ENCODE peak calls at places on chromosomes 5 and 9, in six cellular contexts. Y is neural progenitor cell, T is H1, O is fibroblast of lung, Z is trophoblast cell, B is GM23338. R is an unnamed sample.

GRCh38 chr5:90135979-90136378 is 273.6 kb downstream of the CETN3 start:
- DNase-seq in B (peak), T (peak), Y (peak), O (no peak), Z (peak), R (no peak)

GRCh38 chr5:157345067-157345466 is 79.1 kb downstream of the CYFIP2 start:
- DNase-seq in B (no peak), T (no peak), Z (no peak), Y (no peak), O (no peak), R (no peak)

GRCh38 chr9:134377976-134378375 is 51.7 kb downstream of the RXRA start:
- DNase-seq in T (no peak), O (no peak), Z (peak), B (no peak), Y (no peak), R (no peak)

GRCh38 chr5:133386662-133387061 is 225.7 kb downstream of the FSTL4 start:
- DNase-seq in B (no peak), T (no peak), Z (no peak), Y (no peak), O (no peak), R (no peak)

GRCh38 chr5:80368666-80369270 is 39.1 kb upstream of the ZFYVE16 start:
- DNase-seq in Z (no peak), Y (no peak), B (no peak), O (no peak), T (no peak), R (no peak)

GRCh38 chr5:80117446-80117845 is 82.3 kb downstream of the THBS4 start:
- DNase-seq in Z (no peak), Y (no peak), O (peak), B (no peak), T (no peak), R (no peak)

GRCh38 chr5:12669326-12669725 is 765.1 kb upstream of the CTNND2 start:
- DNase-seq in T (no peak), B (peak), Y (peak), O (no peak), Z (no peak), R (no peak)

GRCh38 chr5:116600876-116601275 is 26.3 kb upstream of the SEMA6A start:
- DNase-seq in B (no peak), Y (no peak), O (peak), Z (no peak), T (no peak), R (peak)

GRCh38 chr5:147904110-147904509 is 2.2 kb downstream of the C5orf46 start:
- DNase-seq in O (peak), Z (peak), T (no peak), B (no peak), Y (no peak), R (no peak)

GRCh38 chr5:149759986-149760699 is 30.0 kb downstream of the PPARGC1B start:
- DNase-seq in T (no peak), Y (no peak), Z (no peak), B (no peak), O (no peak), R (no peak)

GRCh38 chr9:132451276-132451675 is 41.3 kb downstream of the CFAP77 start:
- DNase-seq in B (no peak), Y (no peak), T (no peak), O (no peak), Z (no peak), R (no peak)

GRCh38 chr9:18349530-18349929 is 124.4 kb upstream of the ADAMTSL1 start:
- DNase-seq in O (no peak), T (no peak), Y (no peak), B (no peak), Z (no peak), R (no peak)

GRCh38 chr9:86043999-86044398 is 55.4 kb downstream of the GOLM1 start:
- DNase-seq in B (no peak), Z (no peak), Y (peak), T (no peak), O (no peak), R (no peak)

GRCh38 chr9:135811796-135812195 is 95.5 kb downstream of the CAMSAP1 start:
- DNase-seq in O (no peak), B (no peak), T (no peak), Z (no peak), Y (no peak), R (peak)

GRCh38 chr5:163381832-163382231 is 55.6 kb upstream of the CCNG1 start:
- DNase-seq in O (no peak), B (no peak), Z (no peak), Y (no peak), T (no peak), R (no peak)

GRCh38 chr5:158123595-158123994 is 264.6 kb upstream of the CLINT1 start:
- DNase-seq in Z (no peak), B (no peak), T (no peak), O (no peak), Y (no peak), R (no peak)

GRCh38 chr5:141779642-141780041 is 97.6 kb upstream of the ARAP3 start:
- DNase-seq in B (no peak), T (no peak), Z (no peak), Y (no peak), O (peak), R (peak)

GRCh38 chr5:170495796-170496195 is 8.0 kb upstream of the KCNIP1 start:
- DNase-seq in T (no peak), B (no peak), Z (no peak), O (no peak), Y (no peak), R (no peak)
- H2AFZ ChIP-seq in T (no peak), B (peak), Z (no peak), O (no peak), Y (no peak), R (peak)

GRCh38 chr9:22415941-22416691 is 30.5 kb upstream of the DMRTA1 start:
- DNase-seq in O (peak), Y (no peak), Z (no peak), T (no peak), B (no peak), R (no peak)
- H2AFZ ChIP-seq in O (no peak), Y (peak), Z (no peak), T (no peak), B (peak), R (no peak)

GRCh38 chr9:128365525-128365924 is 5.6 kb upstream of the URM1 start:
- DNase-seq in T (no peak), Y (no peak), B (no peak), O (no peak), Z (no peak), R (no peak)
- H2AFZ ChIP-seq in T (no peak), Y (no peak), B (no peak), O (no peak), Z (no peak), R (peak)

GRCh38 chr9:107635803-107636174 is 146.2 kb upstream of the KLF4 start:
- DNase-seq in Z (no peak), B (no peak), Y (no peak), T (no peak), O (no peak), R (no peak)
- H2AFZ ChIP-seq in Z (no peak), B (no peak), Y (no peak), T (no peak), O (no peak), R (no peak)

DNA sequence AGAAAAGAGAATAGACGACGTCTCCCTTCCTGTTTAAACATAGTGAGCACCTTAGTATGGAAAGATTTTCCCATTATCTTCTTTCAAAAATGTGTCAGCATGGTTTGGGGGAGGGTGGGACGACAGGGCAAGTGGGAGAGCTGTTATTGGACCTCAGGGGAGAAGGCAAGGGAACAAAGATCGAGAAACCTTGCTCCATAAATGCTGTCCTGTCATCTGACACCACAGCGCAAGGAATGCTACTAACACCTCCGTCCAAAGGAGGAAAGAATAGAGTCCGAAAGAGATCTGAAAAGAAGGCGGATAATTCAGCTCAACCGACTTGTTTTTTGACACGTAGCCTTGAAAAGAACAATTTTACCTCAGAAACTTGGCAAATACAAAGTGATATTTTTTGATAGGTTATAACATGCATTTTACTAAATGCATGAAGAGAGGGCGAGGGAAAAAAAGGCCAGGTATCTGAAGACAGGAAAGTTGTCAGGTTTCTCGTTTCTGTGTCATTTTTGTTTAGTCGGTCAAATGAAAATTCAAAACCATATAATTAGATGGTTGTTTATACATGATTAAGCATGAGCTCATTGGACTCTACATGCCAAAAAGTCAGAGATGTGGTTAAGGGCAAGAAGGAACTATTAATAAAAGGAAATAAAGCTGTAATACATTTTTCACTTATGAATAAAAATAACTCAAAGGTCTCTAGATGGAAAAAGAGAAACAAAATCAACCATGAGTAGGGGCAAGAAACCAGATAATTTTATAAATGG is 155.7 kb downstream of the GLIS3 start:
- DNase-seq in B (peak), O (peak), T (no peak), Y (peak), Z (peak), R (peak)
- H2AFZ ChIP-seq in B (peak), O (no peak), T (peak), Y (no peak), Z (no peak), R (no peak)

R was measured in IMR-90.